ENCODE peak calls at places on chromosomes 6 and 20, in eight cellular contexts. L is HFFc6; Y is frontal cortex; M is activated CD8-positive, alpha-beta memory T cell treated with anti-CD3 and anti-CD28 coated beads for 4 hours; O is T-helper 2 cell; Q is NCI-H524 treated with DMSO at 0.1 percent for 48 hours; D is stimulated activated naive CD4-positive, alpha-beta T cell treated with Interleukin-2 at 50 U/mL for 16 hours; J is HT1080. P is an unnamed sample.

GRCh38 chr20:64101731-64102621 is 5.4 kb downstream of the NPBWR2 start:
- DNase-seq in M (no peak), J (no peak), Y (no peak), Q (no peak), D (peak; percentile 51), O (peak; percentile 31), L (no peak), P (no peak)

GRCh38 chr6:155241966-155242365 is 21.8 kb upstream of the CLDN20 start:
- DNase-seq in Y (no peak), M (no peak), D (no peak), J (no peak), O (no peak), L (no peak), Q (no peak), P (no peak)

GRCh38 chr20:20498081-20498861 is 130.4 kb downstream of the INSM1 start:
- DNase-seq in J (no peak), Q (peak; percentile 81), L (peak; percentile 32), Y (no peak), D (no peak), O (no peak), M (no peak), P (no peak)

GRCh38 chr20:16243470-16243869 is 329.8 kb downstream of the KIF16B start:
- DNase-seq in O (no peak), Y (no peak), Q (no peak), M (no peak), J (no peak), L (no peak), D (no peak), P (no peak)

GRCh38 chr6:31453259-31453658 is 44.7 kb upstream of the MICB start:
- DNase-seq in Q (no peak), D (no peak), M (no peak), J (no peak), Y (no peak), L (no peak), O (no peak), P (no peak)

GRCh38 chr6:6293317-6293716 is 27.1 kb downstream of the F13A1 start:
- DNase-seq in D (no peak), Q (no peak), Y (no peak), O (no peak), M (no peak), L (no peak), J (no peak), P (no peak)

GRCh38 chr20:38649275-38649891 is 47.8 kb downstream of the ARHGAP40 start:
- DNase-seq in Y (peak; percentile 54), D (no peak), J (no peak), Q (peak; percentile 61), L (peak; percentile 23), O (no peak), M (no peak), P (peak; percentile 16)

GRCh38 chr6:160750276-160750689 is 48.2 kb downstream of the PLG start:
- DNase-seq in Q (peak; percentile 21), J (no peak), D (no peak), L (no peak), O (no peak), Y (no peak), M (no peak), P (no peak)

GRCh38 chr6:34695729-34696188 is 808 bp downstream of the ILRUN start:
- DNase-seq in D (no peak), Q (no peak), J (no peak), O (no peak), Y (no peak), L (no peak), M (no peak), P (no peak)

GRCh38 chr6:35544748-35545361 is 32.2 kb upstream of the TULP1 start:
- DNase-seq in M (no peak), Y (no peak), L (no peak), D (no peak), O (no peak), Q (no peak), J (no peak), P (no peak)

GRCh38 chr6:135703621-135704020 is 147.9 kb upstream of the PDE7B start:
- DNase-seq in Y (no peak), Q (no peak), J (no peak), L (no peak), D (no peak), M (no peak), O (no peak), P (no peak)

GRCh38 chr6:43806041-43806757 is 36.2 kb downstream of the VEGFA start:
- DNase-seq in D (no peak), Q (no peak), Y (no peak), O (no peak), L (peak; percentile 10), M (no peak), J (no peak), P (no peak)

GRCh38 chr6:158911746-158912158 is 88.2 kb downstream of the RSPH3 start:
- DNase-seq in D (peak; percentile 4), L (no peak), Q (no peak), Y (no peak), J (no peak), M (peak; percentile 20), O (peak; percentile 24), P (no peak)

GRCh38 chr20:19757487-19757972 is 528 bp upstream of the RIN2 start:
- DNase-seq in L (peak; percentile 57), M (no peak), Q (no peak), J (peak; percentile 62), D (no peak), Y (peak; percentile 59), O (no peak), P (peak; percentile 68)

GRCh38 chr6:159915397-159915796 is 24.6 kb downstream of the MAS1 start:
- DNase-seq in D (no peak), L (no peak), Q (no peak), M (no peak), Y (no peak), O (no peak), J (no peak), P (no peak)

GRCh38 chr6:50381106-50381415 is 331.3 kb upstream of the DEFB112 start:
- DNase-seq in L (no peak), Y (no peak), Q (no peak), O (no peak), J (peak; percentile 25), D (no peak), M (no peak), P (no peak)

GRCh38 chr20:51562334-51563140 is 20.0 kb upstream of the NFATC2 start:
- DNase-seq in O (no peak), Y (peak; percentile 63), Q (no peak), L (peak; percentile 98), M (no peak), J (peak; percentile 83), D (peak; percentile 18), P (peak; percentile 84)

GRCh38 chr20:57959018-57959417 is 249.2 kb upstream of the PMEPA1 start:
- DNase-seq in J (no peak), L (no peak), Y (no peak), Q (no peak), D (no peak), O (no peak), M (no peak), P (no peak)

GRCh38 chr6:126661646-126662045 is 321.7 kb downstream of the CENPW start:
- DNase-seq in O (no peak), Q (no peak), M (no peak), J (peak; percentile 54), Y (no peak), L (peak; percentile 65), D (no peak), P (peak; percentile 97)

GRCh38 chr6:137787016-137787415 is 80.0 kb upstream of the TNFAIP3 start:
- DNase-seq in Q (no peak), J (no peak), O (no peak), M (no peak), L (no peak), Y (no peak), D (no peak), P (no peak)

GRCh38 chr20:50510706-50511401 is 671 bp downstream of the PTPN1 start:
- DNase-seq in M (no peak), J (no peak), D (no peak), L (no peak), Q (no peak), O (no peak), Y (no peak), P (no peak)

GRCh38 chr6:28769626-28770402 is 154.0 kb downstream of the TRIM27 start:
- DNase-seq in Q (no peak), M (no peak), D (no peak), J (peak; percentile 69), L (peak; percentile 87), O (no peak), Y (no peak), P (peak; percentile 72)

GRCh38 chr20:44166008-44166407 is 21.0 kb downstream of the JPH2 start:
- DNase-seq in O (no peak), D (no peak), Y (no peak), Q (no peak), M (no peak), L (peak; percentile 51), J (peak; percentile 71), P (no peak)

GRCh38 chr20:22217712-22218352 is 366.5 kb downstream of the FOXA2 start:
- DNase-seq in J (no peak), Y (no peak), D (no peak), O (no peak), Q (no peak), L (no peak), M (no peak), P (no peak)

GRCh38 chr20:9071976-9072726 is 3.3 kb downstream of the PLCB4 start:
- DNase-seq in M (no peak), O (no peak), Y (no peak), J (peak; percentile 37), L (no peak), D (no peak), Q (no peak), P (peak; percentile 33)

GRCh38 chr20:37343212-37343993 is 2.5 kb upstream of the SRC start:
- DNase-seq in Q (no peak), M (no peak), J (no peak), L (no peak), Y (no peak), O (no peak), D (no peak), P (no peak)

GRCh38 chr20:40860487-40860902 is 168.1 kb upstream of the TOP1 start:
- DNase-seq in O (no peak), Q (no peak), M (no peak), J (peak; percentile 67), L (peak; percentile 57), Y (no peak), D (no peak), P (peak; percentile 75)

GRCh38 chr20:57882451-57883161 is 172.8 kb upstream of the PMEPA1 start:
- DNase-seq in M (no peak), O (no peak), D (no peak), J (peak; percentile 75), Y (no peak), L (no peak), Q (no peak), P (no peak)

GRCh38 chr6:32255212-32256153 is 31.6 kb upstream of the NOTCH4 start:
- DNase-seq in Q (no peak), L (peak; percentile 88), D (peak; percentile 66), J (peak; percentile 89), O (peak; percentile 44), M (peak; percentile 43), Y (no peak), P (peak; percentile 94)

GRCh38 chr6:127879685-127880084 is 21.2 kb downstream of the THEMIS start:
- DNase-seq in D (no peak), Q (peak; percentile 79), J (no peak), O (no peak), Y (no peak), M (no peak), L (peak; percentile 28), P (no peak)

GRCh38 chr6:98944598-98945011 is 3.1 kb downstream of the FBXL4 start:
- DNase-seq in M (no peak), L (peak; percentile 28), D (no peak), Q (no peak), J (no peak), O (no peak), Y (no peak), P (peak; percentile 13)

GRCh38 chr6:88586371-88587157 is 376.9 kb downstream of the RNGTT start:
- DNase-seq in J (peak; percentile 7), L (no peak), Y (no peak), D (no peak), O (no peak), M (no peak), Q (no peak), P (no peak)

P was measured in HCEC 1CT.